ENCODE peak calls at places on chromosomes 13 and 19, in five cellular contexts. O, J, I, F and Q are unnamed samples.

GRCh38 chr13:53788286-53788685 is 759.7 kb downstream of the OLFM4 start:
- DNase-seq in O (no peak), J (no peak), I (no peak), F (no peak), Q (no peak)

GRCh38 chr13:20359335-20359734 is 127.2 kb upstream of the GJB6 start:
- DNase-seq in O (no peak), J (no peak), I (peak; percentile 32), F (no peak), Q (peak; percentile 80)

GRCh38 chr13:32587774-32588165 is 1.5 kb downstream of the PDS5B start:
- DNase-seq in O (no peak), J (peak; percentile 59), I (no peak), F (no peak), Q (peak; percentile 71)

GRCh38 chr13:23069571-23069970 is 111.2 kb upstream of the SGCG start:
- DNase-seq in O (no peak), J (no peak), I (no peak), F (no peak), Q (no peak)

GRCh38 chr19:44869728-44870470 is 21.2 kb upstream of the TOMM40 start:
- DNase-seq in O (no peak), J (peak; percentile 75), I (no peak), F (peak; percentile 7), Q (peak; percentile 58)

GRCh38 chr19:17234911-17235617 is 9.0 kb downstream of the OCEL1 start:
- DNase-seq in O (no peak), J (peak; percentile 43), I (no peak), F (peak; percentile 73), Q (peak; percentile 74)

GRCh38 chr13:99702687-99703319 is 201.5 kb downstream of the TM9SF2 start:
- DNase-seq in O (no peak), J (no peak), I (no peak), F (no peak), Q (no peak)

GRCh38 chr13:103471896-103472295 is 405.7 kb upstream of the SLC10A2 start:
- DNase-seq in O (no peak), J (no peak), I (no peak), F (no peak), Q (no peak)

GRCh38 chr13:30141773-30142501 is 165.4 kb downstream of the KATNAL1 start:
- DNase-seq in O (no peak), J (no peak), I (no peak), F (no peak), Q (no peak)

GRCh38 chr19:47310819-47311218 is 1.2 kb downstream of the C5AR1 start:
- DNase-seq in O (no peak), J (no peak), I (peak; percentile 49), F (no peak), Q (peak; percentile 97)

GRCh38 chr13:73138276-73138950 is 79.6 kb downstream of the KLF5 start:
- DNase-seq in O (no peak), J (no peak), I (peak; percentile 52), F (no peak), Q (no peak)

GRCh38 chr13:34321986-34322385 is 504.0 kb downstream of the RFC3 start:
- DNase-seq in O (no peak), J (no peak), I (no peak), F (no peak), Q (no peak)

GRCh38 chr19:47779524-47780214 is 1.2 kb downstream of the SELENOW start:
- DNase-seq in O (no peak), J (no peak), I (no peak), F (no peak), Q (no peak)

GRCh38 chr13:51733656-51734334 is 70.2 kb downstream of the DHRS12 start:
- DNase-seq in O (no peak), J (no peak), I (no peak), F (no peak), Q (peak; percentile 71)

GRCh38 chr19:47275866-47276461 is 1.3 kb downstream of the INAFM1 start:
- DNase-seq in O (no peak), J (no peak), I (no peak), F (no peak), Q (peak; percentile 47)

GRCh38 chr13:73060251-73061160 is 1.7 kb downstream of the KLF5 start:
- DNase-seq in O (no peak), J (peak; percentile 24), I (no peak), F (no peak), Q (peak; percentile 17)

GRCh38 chr13:111621164-111621563 is 300.7 kb downstream of the TEX29 start:
- DNase-seq in O (no peak), J (no peak), I (no peak), F (no peak), Q (no peak)

GRCh38 chr13:76692326-76692725 is 193.9 kb downstream of the KCTD12 start:
- DNase-seq in O (no peak), J (no peak), I (no peak), F (no peak), Q (no peak)

GRCh38 chr13:33536639-33537425 is 251.3 kb upstream of the STARD13 start:
- DNase-seq in O (no peak), J (no peak), I (no peak), F (no peak), Q (no peak)

GRCh38 chr19:2236285-2237050 is at the start of the genes PLEKHJ1 and SF3A2:
- DNase-seq in O (peak; percentile 93), J (peak; percentile 99), I (peak; percentile 92), F (peak; percentile 95), Q (peak; percentile 94)
- TF ChIP-seq POLR2A in O (peak; percentile 93), J (peak; percentile 71), I (peak; percentile 32), F (peak; percentile 90), Q (peak; percentile 59)

GRCh38 chr19:37874784-37875183 is 31.6 kb downstream of the WDR87 start:
- DNase-seq in O (no peak), J (no peak), I (no peak), F (no peak), Q (no peak)
- TF ChIP-seq CTCF in O (no peak), J (no peak), I (no peak), F (no peak), Q (no peak)

GRCh38 chr13:114263590-114263989 is 17.8 kb upstream of the UPF3A start:
- DNase-seq in O (peak; percentile 9), J (no peak), I (no peak), F (no peak), Q (no peak)
- TF ChIP-seq MAX in O (no peak), J (no peak), I (no peak), F (no peak), Q (no peak)

DNA sequence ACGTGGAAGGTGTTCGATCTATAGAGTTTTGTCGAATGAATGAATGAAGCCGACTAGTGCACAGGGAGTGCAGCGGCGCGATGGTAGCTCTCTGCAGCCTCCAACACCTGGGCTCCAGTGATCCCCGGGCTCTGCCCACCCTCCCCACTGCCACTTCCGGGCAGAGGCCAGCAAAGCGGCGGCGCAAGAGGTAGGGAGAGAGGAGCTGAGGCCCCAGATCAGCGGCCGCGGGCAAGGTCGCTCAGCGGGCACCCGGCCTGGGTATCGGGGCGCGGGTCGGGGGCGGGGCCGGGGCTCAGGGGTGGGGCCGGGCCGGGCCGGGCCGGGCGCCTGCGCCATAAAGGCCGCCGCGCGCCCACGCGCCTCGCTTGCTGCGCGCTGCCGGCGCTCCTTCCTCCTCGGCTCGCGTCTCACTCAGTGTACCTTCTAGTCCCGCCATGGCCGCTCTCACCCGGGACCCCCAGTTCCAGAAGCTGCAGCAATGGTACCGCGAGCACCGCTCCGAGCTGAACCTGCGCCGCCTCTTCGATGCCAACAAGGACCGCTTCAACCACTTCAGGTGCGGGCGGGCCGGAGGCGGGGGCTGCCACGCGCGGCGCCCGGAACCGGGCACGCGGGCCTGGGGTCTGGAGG is at the start of gene GPI:
- DNase-seq in O (no peak), J (peak; percentile 28), I (peak; percentile 80), F (peak; percentile 82), Q (peak; percentile 67)
- TF ChIP-seq POLR2A in O (peak; percentile 88), J (peak; percentile 64), I (peak; percentile 100), F (peak; percentile 74), Q (peak; percentile 47)

DNA sequence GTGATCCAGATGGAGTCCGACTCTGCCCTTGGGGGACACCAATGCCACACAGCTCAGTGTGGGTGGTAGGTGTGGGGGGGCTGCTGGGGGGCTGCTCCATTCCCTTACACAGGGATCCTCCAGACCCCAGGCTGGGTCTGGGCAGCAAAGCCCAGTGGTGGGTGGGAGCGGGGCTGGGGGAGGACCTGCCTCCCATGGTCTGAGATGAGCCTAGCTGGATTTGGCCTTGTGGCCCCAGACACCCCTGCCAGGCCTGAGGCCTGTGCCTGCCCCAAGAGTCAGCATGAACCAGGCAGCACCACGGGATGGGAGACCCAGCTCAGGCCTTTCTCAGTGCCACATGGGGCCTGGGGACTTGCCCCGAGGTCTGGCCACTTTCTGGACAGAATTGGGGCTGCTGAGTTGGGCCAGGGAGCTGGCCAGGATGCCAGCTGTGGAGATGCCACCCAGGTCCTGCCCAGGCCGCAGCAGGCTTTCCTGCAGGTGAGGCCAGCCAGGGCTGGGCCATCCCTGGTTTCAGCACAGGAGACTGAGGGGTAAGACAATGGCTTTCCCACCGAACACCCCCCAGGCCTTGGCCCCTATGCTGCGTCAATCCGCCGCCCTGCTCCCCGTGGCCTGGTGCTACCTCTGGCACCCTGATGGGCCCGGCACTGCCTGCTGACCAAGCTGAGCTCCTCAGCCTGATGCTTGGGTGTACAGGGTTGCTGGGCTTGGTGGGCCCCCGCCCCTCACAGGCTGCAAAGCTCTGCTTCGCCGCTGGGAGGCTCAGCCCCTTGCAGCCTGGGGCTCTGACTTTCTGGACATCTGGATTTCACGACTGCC is 24.2 kb downstream of the CEBPG start:
- DNase-seq in O (no peak), J (no peak), I (no peak), F (peak; percentile 65), Q (no peak)
- TF ChIP-seq CTCF in O (no peak), J (peak; percentile 53), I (no peak), F (peak; percentile 49), Q (no peak)

GRCh38 chr19:12293771-12294307 is 844 bp downstream of the ZNF44 start:
- DNase-seq in O (peak; percentile 51), J (peak; percentile 52), I (peak; percentile 15), F (peak; percentile 37), Q (peak; percentile 86)
- TF ChIP-seq MAX in O (no peak), J (no peak), I (no peak), F (no peak), Q (peak; percentile 30)

DNA sequence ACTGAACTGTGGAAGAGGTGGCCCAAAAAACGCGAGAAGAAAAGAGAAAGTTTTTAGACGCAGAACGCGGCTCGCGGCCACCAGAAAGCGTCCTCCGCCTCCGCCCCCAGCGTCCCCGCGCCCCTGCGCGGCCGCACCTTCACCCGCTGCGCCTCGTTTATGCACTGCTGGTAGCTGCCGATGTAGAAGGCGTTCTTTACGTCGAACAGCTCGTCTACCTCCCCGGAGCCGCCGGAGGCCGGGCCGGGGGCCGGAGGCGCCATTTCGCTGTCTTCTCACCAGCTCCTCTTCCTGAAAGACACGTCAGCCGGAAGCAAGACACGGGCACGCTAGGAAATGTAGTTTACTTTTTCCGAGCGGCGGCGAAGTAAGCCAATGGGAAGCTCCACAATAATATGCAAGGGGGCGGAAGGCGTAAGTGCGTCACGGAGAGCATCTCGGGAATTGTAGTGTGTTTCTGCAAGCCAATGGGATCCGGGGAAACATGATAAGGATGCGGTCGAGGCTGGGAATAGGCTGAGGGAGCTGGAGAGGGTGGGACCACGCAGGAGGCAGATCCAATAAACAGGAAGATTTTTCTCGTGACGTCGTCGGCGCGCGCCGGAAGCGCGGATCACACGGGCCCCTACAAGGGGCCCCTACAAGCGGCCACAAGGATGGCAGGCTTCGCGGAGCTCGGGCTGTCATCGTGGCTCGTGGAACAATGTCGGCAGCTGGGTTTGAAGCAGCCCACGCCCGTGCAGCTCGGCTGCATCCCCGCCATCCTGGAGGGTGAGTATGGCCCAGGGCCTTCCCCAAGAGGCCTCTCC is at the start of the genes COPE and DDX49:
- DNase-seq in O (peak; percentile 100), J (peak; percentile 100), I (peak; percentile 97), F (peak; percentile 97), Q (peak; percentile 100)
- TF ChIP-seq POLR2A in O (peak; percentile 94), J (peak; percentile 78), I (peak; percentile 59), F (peak; percentile 95), Q (peak; percentile 63)